ENCODE peak calls at places on chromosomes 5 and 9, in six cellular contexts. Q is colonic mucosa, L is mucosa of descending colon, X is DND-41, H is mammary epithelial cell, W is sigmoid colon. N is an unnamed sample.

GRCh38 chr5:105836263-105836662 is 1834.5 kb downstream of the EFNA5 start:
- DNase-seq in Q (no peak), L (no peak), X (no peak), H (no peak), W (no peak), N (no peak)

GRCh38 chr9:89747589-89747988 is 142.8 kb downstream of the GADD45G start:
- DNase-seq in Q (no peak), L (no peak), X (no peak), H (no peak), W (no peak), N (no peak)

GRCh38 chr5:177426566-177427210 is at the start of gene GRK6:
- DNase-seq in Q (peak; percentile 69), L (peak; percentile 86), X (peak; percentile 76), H (peak; percentile 50), W (peak; percentile 81), N (peak; percentile 76)

GRCh38 chr5:73912755-73913365 is 286.9 kb downstream of the ARHGEF28 start:
- DNase-seq in Q (no peak), L (no peak), X (no peak), H (no peak), W (no peak), N (no peak)

GRCh38 chr5:6435356-6435755 is 13.3 kb upstream of the UBE2QL1 start:
- DNase-seq in Q (no peak), L (peak; percentile 37), X (peak; percentile 10), H (no peak), W (no peak), N (no peak)

GRCh38 chr5:5141625-5142527 is 1.7 kb downstream of the ADAMTS16 start:
- DNase-seq in Q (peak; percentile 63), L (no peak), X (peak; percentile 47), H (peak; percentile 29), W (peak; percentile 65), N (no peak)

GRCh38 chr5:107539163-107539445 is 131.6 kb downstream of the EFNA5 start:
- DNase-seq in Q (no peak), L (no peak), X (no peak), H (no peak), W (no peak), N (no peak)

GRCh38 chr9:95920024-95920423 is 44.5 kb downstream of the ERCC6L2 start:
- DNase-seq in Q (no peak), L (no peak), X (no peak), H (no peak), W (no peak), N (no peak)

GRCh38 chr9:20397348-20397747 is 225.0 kb downstream of the MLLT3 start:
- DNase-seq in Q (no peak), L (no peak), X (no peak), H (no peak), W (no peak), N (no peak)

GRCh38 chr9:79616971-79617370 is 45.2 kb downstream of the TLE4 start:
- DNase-seq in Q (no peak), L (no peak), X (no peak), H (no peak), W (no peak), N (no peak)

GRCh38 chr9:10571699-10572098 is 41.1 kb downstream of the PTPRD start:
- DNase-seq in Q (no peak), L (no peak), X (no peak), H (no peak), W (no peak), N (no peak)

GRCh38 chr9:118418887-118419620 is 714.9 kb downstream of the TLR4 start:
- DNase-seq in Q (peak; percentile 27), L (no peak), X (no peak), H (peak; percentile 65), W (no peak), N (peak; percentile 71)

GRCh38 chr5:132776077-132776931 is 735 bp downstream of the SEPTIN8 start:
- DNase-seq in Q (peak; percentile 67), L (peak; percentile 64), X (peak; percentile 20), H (peak; percentile 14), W (peak; percentile 71), N (peak; percentile 57)

GRCh38 chr5:132459031-132459982 is 31.3 kb downstream of the IRF1 start:
- DNase-seq in Q (no peak), L (peak; percentile 54), X (peak; percentile 42), H (no peak), W (peak; percentile 60), N (no peak)

GRCh38 chr9:94993141-94993820 is 266.8 kb downstream of the AOPEP start:
- DNase-seq in Q (no peak), L (no peak), X (no peak), H (no peak), W (no peak), N (no peak)

GRCh38 chr5:79853676-79854418 is 137.2 kb downstream of the MTX3 start:
- DNase-seq in Q (no peak), L (no peak), X (no peak), H (peak; percentile 75), W (no peak), N (no peak)

GRCh38 chr5:159104058-159104651 is 4.4 kb upstream of the EBF1 start:
- DNase-seq in Q (peak; percentile 31), L (peak; percentile 30), X (no peak), H (no peak), W (peak; percentile 75), N (no peak)

GRCh38 chr5:2904399-2904798 is 152.9 kb upstream of the IRX2 start:
- DNase-seq in Q (no peak), L (no peak), X (no peak), H (no peak), W (no peak), N (no peak)

GRCh38 chr5:163105456-163105855 is 331.9 kb upstream of the CCNG1 start:
- DNase-seq in Q (no peak), L (no peak), X (no peak), H (peak; percentile 37), W (no peak), N (no peak)

GRCh38 chr5:1382248-1382700 is 37.4 kb upstream of the CLPTM1L start:
- DNase-seq in Q (no peak), L (no peak), X (no peak), H (no peak), W (no peak), N (no peak)

GRCh38 chr5:14215901-14216300 is 72.8 kb downstream of the TRIO start:
- DNase-seq in Q (no peak), L (no peak), X (no peak), H (no peak), W (no peak), N (no peak)

GRCh38 chr9:20985851-20986600 is 45.4 kb downstream of the HACD4 start:
- DNase-seq in Q (no peak), L (no peak), X (no peak), H (no peak), W (no peak), N (no peak)

GRCh38 chr9:109117856-109118801 is 1.6 kb downstream of the TMEM245 start:
- DNase-seq in Q (peak; percentile 32), L (no peak), X (peak; percentile 51), H (peak; percentile 79), W (no peak), N (peak; percentile 57)

GRCh38 chr5:6201626-6202025 is 176.7 kb downstream of the MED10 start:
- DNase-seq in Q (no peak), L (no peak), X (no peak), H (no peak), W (no peak), N (no peak)

GRCh38 chr9:106296426-106296825 is 566.5 kb upstream of the ZNF462 start:
- DNase-seq in Q (no peak), L (no peak), X (no peak), H (no peak), W (no peak), N (no peak)

GRCh38 chr9:14467675-14468374 is 153.9 kb upstream of the NFIB start:
- DNase-seq in Q (no peak), L (no peak), X (no peak), H (no peak), W (no peak), N (no peak)

GRCh38 chr5:38563624-38564023 is 7.2 kb upstream of the LIFR start:
- DNase-seq in Q (no peak), L (no peak), X (no peak), H (no peak), W (no peak), N (no peak)

GRCh38 chr5:172848419-172848818 is 14.4 kb downstream of the ERGIC1 start:
- DNase-seq in Q (no peak), L (peak; percentile 46), X (no peak), H (no peak), W (no peak), N (no peak)
- H3K4me1 ChIP-seq in Q (peaks cover 27% of the 10 kb centered on the region), L (peaks cover 43% of the 10 kb centered on the region), X (peaks cover 2% of the 10 kb centered on the region), H (peaks cover 5% of the 10 kb centered on the region), W (no peaks in the 10 kb centered on the region), N (peaks cover 54% of the 10 kb centered on the region)

GRCh38 chr5:122180863-122181519 is 51.6 kb downstream of the ZNF474 start:
- DNase-seq in Q (no peak), L (no peak), X (no peak), H (peak; percentile 95), W (no peak), N (no peak)
- H3K4me3 ChIP-seq in Q (no peak overlapping the region), L (no peak overlapping the region), X (no peak overlapping the region), H (peak overlapping the region; percentile 28), W (no peak overlapping the region), N (no peak overlapping the region)

GRCh38 chr5:139747583-139748504 is 47.8 kb upstream of the PSD2 start:
- DNase-seq in Q (peak; percentile 40), L (peak; percentile 52), X (peak; percentile 58), H (no peak), W (peak; percentile 80), N (peak; percentile 72)
- H3K4me1 ChIP-seq in Q (peaks cover 10% of the 10 kb centered on the region), L (peaks cover 23% of the 10 kb centered on the region), X (peaks cover 33% of the 10 kb centered on the region), H (peaks cover 28% of the 10 kb centered on the region), W (no peaks in the 10 kb centered on the region), N (peaks cover 12% of the 10 kb centered on the region)

DNA sequence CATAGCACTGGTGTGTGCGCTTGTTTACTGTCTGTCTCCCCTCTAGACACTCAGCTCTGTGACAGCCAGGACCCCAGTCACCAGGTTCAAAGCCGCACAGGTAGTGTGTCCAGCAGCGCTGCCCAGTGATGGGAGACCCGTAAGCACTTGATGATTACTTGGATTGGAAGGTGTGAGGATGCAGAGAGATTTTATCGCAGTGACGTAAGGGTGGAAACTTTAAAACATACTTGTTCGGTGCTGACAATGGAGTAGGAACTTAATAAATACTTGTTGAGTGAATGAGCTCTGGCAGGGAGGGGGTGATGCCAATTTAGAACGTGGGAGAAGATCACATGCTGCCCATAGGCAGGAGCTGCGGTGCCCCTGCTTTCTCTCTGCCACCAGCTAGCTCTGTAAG is 99.2 kb upstream of the PITX1 start:
- DNase-seq in Q (no peak), L (no peak), X (no peak), H (no peak), W (no peak), N (no peak)
- H3K4me3 ChIP-seq in Q (no peak overlapping the region), L (no peak overlapping the region), X (no peak overlapping the region), H (no peak overlapping the region), W (no peak overlapping the region), N (no peak overlapping the region)

GRCh38 chr9:70006299-70006698 is 37.3 kb upstream of the MAMDC2 start:
- DNase-seq in Q (no peak), L (no peak), X (no peak), H (no peak), W (no peak), N (no peak)
- H3K4me1 ChIP-seq in Q (no peaks in the 10 kb centered on the region), L (no peaks in the 10 kb centered on the region), X (no peaks in the 10 kb centered on the region), H (peaks cover 5% of the 10 kb centered on the region), W (no peaks in the 10 kb centered on the region), N (no peaks in the 10 kb centered on the region)